ENCODE peak calls at places on chromosomes 6 and 20, in four cellular contexts. B is heart left ventricle, S is GM06990, M is activated B cell treated with CpG ODN at 0.5 μM for 24 hours. Y is an unnamed sample.

GRCh38 chr20:25301357-25301920 is 53.6 kb downstream of the PYGB start:
- DNase-seq in B (no peak), S (no peak), M (no peak), Y (no peak)

GRCh38 chr6:28988536-28989415 is 16.3 kb downstream of the ZNF311 start:
- DNase-seq in B (peak; percentile 61), S (peak; percentile 84), M (peak; percentile 53), Y (peak; percentile 82)

GRCh38 chr6:33313709-33314514 is at the start of gene TAPBP:
- DNase-seq in B (peak; percentile 74), S (peak; percentile 87), M (peak; percentile 78), Y (no peak)

GRCh38 chr6:33251390-33252012 is 20.2 kb downstream of the VPS52 start:
- DNase-seq in B (no peak), S (no peak), M (no peak), Y (no peak)

GRCh38 chr20:5786930-5787826 is 37.0 kb downstream of the SHLD1 start:
- DNase-seq in B (no peak), S (no peak), M (no peak), Y (no peak)

GRCh38 chr6:94350833-94351232 is 931.5 kb upstream of the EPHA7 start:
- DNase-seq in B (no peak), S (no peak), M (no peak), Y (no peak)

GRCh38 chr20:23679448-23680092 is 9.3 kb downstream of the CST4 start:
- DNase-seq in B (no peak), S (no peak), M (no peak), Y (no peak)

GRCh38 chr20:6942266-6942665 is 174.8 kb downstream of the BMP2 start:
- DNase-seq in B (no peak), S (no peak), M (no peak), Y (no peak)

GRCh38 chr6:25922301-25922700 is 8.2 kb downstream of the SLC17A2 start:
- DNase-seq in B (no peak), S (no peak), M (no peak), Y (no peak)

GRCh38 chr6:55174211-55175013 is at the start of gene HCRTR2:
- DNase-seq in B (no peak), S (no peak), M (no peak), Y (no peak)

GRCh38 chr6:148760568-148761531 is 14.0 kb downstream of the UST start:
- DNase-seq in B (peak; percentile 37), S (peak; percentile 88), M (peak; percentile 73), Y (no peak)

GRCh38 chr20:54132612-54133433 is 41.0 kb downstream of the CYP24A1 start:
- DNase-seq in B (no peak), S (no peak), M (no peak), Y (no peak)

GRCh38 chr6:39756582-39756981 is 31.4 kb upstream of the KIF6 start:
- DNase-seq in B (no peak), S (no peak), M (no peak), Y (no peak)

GRCh38 chr6:20291764-20292227 is 79.5 kb upstream of the MBOAT1 start:
- DNase-seq in B (peak; percentile 73), S (no peak), M (peak; percentile 45), Y (peak; percentile 78)

GRCh38 chr6:7440476-7440875 is 50.9 kb downstream of the RIOK1 start:
- DNase-seq in B (no peak), S (no peak), M (no peak), Y (no peak)

GRCh38 chr6:94341173-94341572 is 921.8 kb upstream of the EPHA7 start:
- DNase-seq in B (no peak), S (no peak), M (no peak), Y (no peak)

GRCh38 chr20:10376271-10377075 is 57.5 kb downstream of the MKKS start:
- DNase-seq in B (no peak), S (no peak), M (no peak), Y (no peak)

GRCh38 chr20:48763183-48764030 is 64.4 kb downstream of the PREX1 start:
- DNase-seq in B (peak; percentile 49), S (no peak), M (no peak), Y (no peak)

GRCh38 chr6:28922841-28923317 is 906 bp downstream of the TRIM27 start:
- DNase-seq in B (peak; percentile 61), S (no peak), M (no peak), Y (no peak)

GRCh38 chr6:42970859-42971612 is 7.9 kb downstream of the PEX6 start:
- DNase-seq in B (no peak), S (no peak), M (no peak), Y (no peak)

GRCh38 chr6:130065616-130066015 is 47.2 kb downstream of the L3MBTL3 start:
- DNase-seq in B (no peak), S (no peak), M (no peak), Y (no peak)

GRCh38 chr6:130069471-130069870 is 51.1 kb downstream of the L3MBTL3 start:
- DNase-seq in B (no peak), S (no peak), M (no peak), Y (no peak)

DNA sequence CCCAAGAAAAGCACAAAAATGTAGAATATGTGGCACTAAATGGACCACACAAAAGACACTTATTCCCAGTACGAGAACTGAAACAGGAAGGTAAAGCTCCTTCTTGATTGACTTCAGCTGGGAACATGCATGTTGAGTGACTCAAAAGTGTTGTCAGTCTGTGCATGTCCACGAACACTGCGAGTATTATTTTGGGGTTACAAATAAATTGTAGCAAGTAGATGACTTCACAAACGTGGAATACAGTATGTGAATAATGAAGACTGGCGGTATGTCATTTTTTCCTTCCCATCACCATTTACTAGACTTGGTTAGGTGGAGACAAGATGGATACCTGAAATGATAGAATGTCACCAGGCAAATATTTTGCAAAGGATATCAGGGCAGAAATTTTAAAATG is 45.4 kb downstream of the L3MBTL3 start:
- DNase-seq in B (no peak), S (no peak), M (no peak), Y (no peak)
- TF ChIP-seq CTCF in B (no peak), S (no peak), M (no peak), Y (no peak)

DNA sequence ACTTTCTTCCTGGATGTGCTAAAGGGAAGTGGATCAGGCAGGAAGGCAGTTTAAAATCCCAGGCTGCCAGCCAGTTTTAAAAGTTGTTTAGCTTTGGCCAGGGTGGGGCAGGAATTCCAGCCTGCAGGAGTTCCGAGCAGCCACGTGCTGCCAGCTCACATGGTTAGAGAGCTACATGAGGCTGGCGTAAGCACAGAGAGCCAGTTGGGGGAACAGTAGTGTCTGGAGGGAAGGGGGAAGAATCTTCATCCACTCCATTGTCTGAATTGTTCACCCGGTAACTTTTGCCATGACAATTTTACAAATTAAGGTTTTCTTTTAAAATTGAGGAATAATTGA is 12.0 kb downstream of the CDC25B start:
- DNase-seq in B (peak; percentile 80), S (no peak), M (no peak), Y (no peak)
- TF ChIP-seq CTCF in B (no peak), S (no peak), M (no peak), Y (no peak)

DNA sequence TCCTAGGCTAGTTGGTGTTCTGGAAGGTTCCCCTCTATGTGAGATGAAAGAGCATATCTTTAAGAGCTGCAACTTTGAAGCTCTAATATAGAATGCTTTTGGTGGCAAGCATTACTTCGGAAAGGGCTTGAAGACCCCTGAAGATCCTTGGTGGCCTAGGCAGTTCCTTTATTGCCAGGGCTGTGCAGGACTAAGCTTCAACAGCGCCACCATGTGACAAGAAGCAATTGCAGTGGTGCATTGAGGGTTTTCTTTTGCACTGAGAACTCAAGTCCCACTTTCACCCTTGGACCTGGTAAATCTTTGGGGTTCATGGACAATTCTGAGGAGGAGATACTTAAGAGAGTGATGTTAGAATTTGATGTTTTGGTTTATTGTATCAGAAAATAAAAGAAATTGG is 237.4 kb upstream of the GMDS start:
- DNase-seq in B (no peak), S (no peak), M (no peak), Y (no peak)
- TF ChIP-seq CTCF in B (no peak), S (no peak), M (no peak), Y (peak; percentile 19)

DNA sequence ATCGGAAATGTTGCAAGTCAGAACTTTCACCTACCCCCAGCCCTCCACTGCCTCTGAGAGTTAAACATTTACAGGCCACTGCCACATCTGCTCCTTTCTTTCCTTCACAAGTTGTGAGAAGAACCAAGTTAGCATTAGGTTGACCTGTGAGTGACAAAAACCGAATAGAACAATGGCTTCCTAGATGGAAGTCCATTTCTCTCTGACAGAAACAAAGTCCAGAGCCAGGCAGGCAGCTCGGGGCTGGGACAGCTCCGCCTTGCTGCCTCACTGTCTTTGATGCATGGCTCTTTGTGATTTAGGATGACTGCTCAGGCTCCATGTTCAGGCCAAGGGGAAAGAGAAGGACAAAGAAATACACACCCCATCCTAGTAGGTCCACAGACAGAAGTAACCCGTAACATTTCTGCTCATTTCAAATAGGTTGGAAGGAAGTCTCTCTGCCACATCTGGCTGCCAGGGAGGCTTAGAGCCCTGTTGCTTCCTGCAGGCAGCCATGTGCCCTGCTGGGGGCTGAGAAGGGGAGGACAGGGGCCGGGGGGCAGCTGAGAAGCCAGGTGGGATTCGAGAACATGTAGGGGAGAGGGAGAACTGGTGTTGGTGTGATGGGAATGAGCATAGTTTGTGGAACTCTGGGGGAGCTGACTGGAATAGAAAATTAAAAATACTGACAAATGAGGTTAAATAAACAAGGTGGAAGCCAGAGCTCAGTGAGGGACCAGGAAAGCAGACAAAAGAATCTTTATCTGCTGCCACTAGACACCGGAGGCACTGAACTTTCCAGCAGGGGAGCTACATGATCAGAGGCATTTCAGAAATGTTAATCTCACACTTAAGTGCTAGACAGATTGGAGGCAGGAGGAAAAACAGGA is 19.5 kb upstream of the IER3 start:
- DNase-seq in B (no peak), S (no peak), M (no peak), Y (no peak)
- TF ChIP-seq CTCF in B (no peak), S (no peak), M (no peak), Y (peak; percentile 16)

GRCh38 chr6:12291083-12291784 is 1.1 kb downstream of the EDN1 start:
- DNase-seq in B (no peak), S (peak; percentile 37), M (no peak), Y (no peak)

GRCh38 chr6:12290490-12290820 is 294 bp downstream of the EDN1 start:
- DNase-seq in B (no peak), S (no peak), M (no peak), Y (no peak)

GRCh38 chr6:12289655-12290489 is at the start of gene EDN1:
- DNase-seq in B (peak; percentile 74), S (peak; percentile 84), M (peak; percentile 44), Y (peak; percentile 83)

GRCh38 chr6:12293234-12293930 is 3.2 kb downstream of the EDN1 start:
- DNase-seq in B (no peak), S (no peak), M (no peak), Y (no peak)

GRCh38 chr6:12291785-12292604 is 1.8 kb downstream of the EDN1 start:
- DNase-seq in B (no peak), S (peak; percentile 48), M (no peak), Y (no peak)
- TF ChIP-seq CTCF in B (no peak), S (peak; percentile 32), M (no peak), Y (peak; percentile 23)

Y was measured in type B pancreatic cell.